ENCODE peak calls at places on chromosomes 13 and 19, in six cellular contexts. One of them, this sample, is unnamed.

GRCh38 chr13:64633948-64634347 is 2596.2 kb downstream of the PCDH9 start:
- DNase-seq in astrocyte of the spinal cord: peak
- DNase-seq in non-pigmented ciliary epithelial cell: no peak
- DNase-seq in immature natural killer cell: no peak
- DNase-seq in HEK293T: peak
- DNase-seq in stimulated activated CD4-positive, alpha-beta T cell treated with anti-CD3 and anti-CD28 coated beads, TNF-alpha, amount 100 ng/mL, for 48 hours: no peak
- DNase-seq in this sample: no peak

GRCh38 chr13:20729633-20730585 is 26.4 kb downstream of the IL17D start:
- DNase-seq in astrocyte of the spinal cord: no peak
- DNase-seq in non-pigmented ciliary epithelial cell: no peak
- DNase-seq in immature natural killer cell: no peak
- DNase-seq in HEK293T: no peak
- DNase-seq in stimulated activated CD4-positive, alpha-beta T cell treated with anti-CD3 and anti-CD28 coated beads, TNF-alpha, amount 100 ng/mL, for 48 hours: no peak
- DNase-seq in this sample: no peak

GRCh38 chr13:32087955-32088747 is 56.6 kb downstream of the FRY start:
- DNase-seq in astrocyte of the spinal cord: peak
- DNase-seq in non-pigmented ciliary epithelial cell: no peak
- DNase-seq in immature natural killer cell: no peak
- DNase-seq in HEK293T: no peak
- DNase-seq in stimulated activated CD4-positive, alpha-beta T cell treated with anti-CD3 and anti-CD28 coated beads, TNF-alpha, amount 100 ng/mL, for 48 hours: no peak
- DNase-seq in this sample: no peak

GRCh38 chr13:84136582-84136981 is 254.3 kb upstream of the SLITRK1 start:
- DNase-seq in astrocyte of the spinal cord: no peak
- DNase-seq in non-pigmented ciliary epithelial cell: no peak
- DNase-seq in immature natural killer cell: peak
- DNase-seq in HEK293T: no peak
- DNase-seq in stimulated activated CD4-positive, alpha-beta T cell treated with anti-CD3 and anti-CD28 coated beads, TNF-alpha, amount 100 ng/mL, for 48 hours: no peak
- DNase-seq in this sample: no peak

GRCh38 chr13:67230774-67231480 is 791 bp upstream of the PCDH9 start:
- DNase-seq in astrocyte of the spinal cord: peak
- DNase-seq in non-pigmented ciliary epithelial cell: no peak
- DNase-seq in immature natural killer cell: no peak
- DNase-seq in HEK293T: peak
- DNase-seq in stimulated activated CD4-positive, alpha-beta T cell treated with anti-CD3 and anti-CD28 coated beads, TNF-alpha, amount 100 ng/mL, for 48 hours: no peak
- DNase-seq in this sample: peak

GRCh38 chr19:22532388-22533310 is 101.5 kb upstream of the ZNF492 start:
- DNase-seq in astrocyte of the spinal cord: no peak
- DNase-seq in non-pigmented ciliary epithelial cell: no peak
- DNase-seq in immature natural killer cell: no peak
- DNase-seq in HEK293T: no peak
- DNase-seq in stimulated activated CD4-positive, alpha-beta T cell treated with anti-CD3 and anti-CD28 coated beads, TNF-alpha, amount 100 ng/mL, for 48 hours: no peak
- DNase-seq in this sample: peak

GRCh38 chr13:104586010-104586746 is 1520.0 kb upstream of the SLC10A2 start:
- DNase-seq in astrocyte of the spinal cord: peak
- DNase-seq in non-pigmented ciliary epithelial cell: no peak
- DNase-seq in immature natural killer cell: no peak
- DNase-seq in HEK293T: peak
- DNase-seq in stimulated activated CD4-positive, alpha-beta T cell treated with anti-CD3 and anti-CD28 coated beads, TNF-alpha, amount 100 ng/mL, for 48 hours: no peak
- DNase-seq in this sample: no peak

GRCh38 chr19:55485439-55486011 is 537 bp downstream of the NAT14 start:
- DNase-seq in astrocyte of the spinal cord: no peak
- DNase-seq in non-pigmented ciliary epithelial cell: no peak
- DNase-seq in immature natural killer cell: no peak
- DNase-seq in HEK293T: no peak
- DNase-seq in stimulated activated CD4-positive, alpha-beta T cell treated with anti-CD3 and anti-CD28 coated beads, TNF-alpha, amount 100 ng/mL, for 48 hours: no peak
- DNase-seq in this sample: no peak

GRCh38 chr13:94162289-94162688 is 317.2 kb downstream of the DCT start:
- DNase-seq in astrocyte of the spinal cord: no peak
- DNase-seq in non-pigmented ciliary epithelial cell: no peak
- DNase-seq in immature natural killer cell: no peak
- DNase-seq in HEK293T: no peak
- DNase-seq in stimulated activated CD4-positive, alpha-beta T cell treated with anti-CD3 and anti-CD28 coated beads, TNF-alpha, amount 100 ng/mL, for 48 hours: no peak
- DNase-seq in this sample: no peak

GRCh38 chr19:46413262-46414031 is at the start of gene CCDC8:
- DNase-seq in astrocyte of the spinal cord: peak
- DNase-seq in non-pigmented ciliary epithelial cell: peak
- DNase-seq in immature natural killer cell: no peak
- DNase-seq in HEK293T: peak
- DNase-seq in stimulated activated CD4-positive, alpha-beta T cell treated with anti-CD3 and anti-CD28 coated beads, TNF-alpha, amount 100 ng/mL, for 48 hours: no peak
- DNase-seq in this sample: peak

GRCh38 chr13:32010137-32010536 is 21.4 kb upstream of the FRY start:
- DNase-seq in astrocyte of the spinal cord: peak
- DNase-seq in non-pigmented ciliary epithelial cell: no peak
- DNase-seq in immature natural killer cell: no peak
- DNase-seq in HEK293T: no peak
- DNase-seq in stimulated activated CD4-positive, alpha-beta T cell treated with anti-CD3 and anti-CD28 coated beads, TNF-alpha, amount 100 ng/mL, for 48 hours: no peak
- DNase-seq in this sample: no peak

GRCh38 chr13:104098421-104098820 is 1032.2 kb upstream of the SLC10A2 start:
- DNase-seq in astrocyte of the spinal cord: no peak
- DNase-seq in non-pigmented ciliary epithelial cell: no peak
- DNase-seq in immature natural killer cell: no peak
- DNase-seq in HEK293T: no peak
- DNase-seq in stimulated activated CD4-positive, alpha-beta T cell treated with anti-CD3 and anti-CD28 coated beads, TNF-alpha, amount 100 ng/mL, for 48 hours: no peak
- DNase-seq in this sample: no peak

GRCh38 chr13:76418404-76418803 is 467.8 kb downstream of the KCTD12 start:
- DNase-seq in astrocyte of the spinal cord: no peak
- DNase-seq in non-pigmented ciliary epithelial cell: no peak
- DNase-seq in immature natural killer cell: no peak
- DNase-seq in HEK293T: no peak
- DNase-seq in stimulated activated CD4-positive, alpha-beta T cell treated with anti-CD3 and anti-CD28 coated beads, TNF-alpha, amount 100 ng/mL, for 48 hours: no peak
- DNase-seq in this sample: no peak

GRCh38 chr19:46373573-46374359 is 26.9 kb downstream of the PPP5C start:
- DNase-seq in astrocyte of the spinal cord: peak
- DNase-seq in non-pigmented ciliary epithelial cell: no peak
- DNase-seq in immature natural killer cell: no peak
- DNase-seq in HEK293T: no peak
- DNase-seq in stimulated activated CD4-positive, alpha-beta T cell treated with anti-CD3 and anti-CD28 coated beads, TNF-alpha, amount 100 ng/mL, for 48 hours: no peak
- DNase-seq in this sample: peak

GRCh38 chr13:82917984-82918383 is 964.3 kb downstream of the SLITRK1 start:
- DNase-seq in astrocyte of the spinal cord: no peak
- DNase-seq in non-pigmented ciliary epithelial cell: no peak
- DNase-seq in immature natural killer cell: no peak
- DNase-seq in HEK293T: no peak
- DNase-seq in stimulated activated CD4-positive, alpha-beta T cell treated with anti-CD3 and anti-CD28 coated beads, TNF-alpha, amount 100 ng/mL, for 48 hours: no peak
- DNase-seq in this sample: no peak

GRCh38 chr13:20588529-20589110 is 21.7 kb downstream of the IFT88 start:
- DNase-seq in astrocyte of the spinal cord: no peak
- DNase-seq in non-pigmented ciliary epithelial cell: no peak
- DNase-seq in immature natural killer cell: no peak
- DNase-seq in HEK293T: no peak
- DNase-seq in stimulated activated CD4-positive, alpha-beta T cell treated with anti-CD3 and anti-CD28 coated beads, TNF-alpha, amount 100 ng/mL, for 48 hours: no peak
- DNase-seq in this sample: no peak

GRCh38 chr19:58361900-58362271 is 665 bp downstream of the ZNF497 start:
- DNase-seq in astrocyte of the spinal cord: no peak
- DNase-seq in non-pigmented ciliary epithelial cell: no peak
- DNase-seq in immature natural killer cell: peak
- DNase-seq in HEK293T: peak
- DNase-seq in stimulated activated CD4-positive, alpha-beta T cell treated with anti-CD3 and anti-CD28 coated beads, TNF-alpha, amount 100 ng/mL, for 48 hours: no peak
- DNase-seq in this sample: peak

GRCh38 chr13:34408635-34409034 is 533.4 kb upstream of the NBEA start:
- DNase-seq in astrocyte of the spinal cord: no peak
- DNase-seq in non-pigmented ciliary epithelial cell: no peak
- DNase-seq in immature natural killer cell: no peak
- DNase-seq in HEK293T: no peak
- DNase-seq in stimulated activated CD4-positive, alpha-beta T cell treated with anti-CD3 and anti-CD28 coated beads, TNF-alpha, amount 100 ng/mL, for 48 hours: no peak
- DNase-seq in this sample: no peak

GRCh38 chr19:49120325-49120683 is 960 bp downstream of the PPFIA3 start:
- DNase-seq in astrocyte of the spinal cord: no peak
- DNase-seq in non-pigmented ciliary epithelial cell: no peak
- DNase-seq in immature natural killer cell: no peak
- DNase-seq in HEK293T: no peak
- DNase-seq in stimulated activated CD4-positive, alpha-beta T cell treated with anti-CD3 and anti-CD28 coated beads, TNF-alpha, amount 100 ng/mL, for 48 hours: no peak
- DNase-seq in this sample: no peak

GRCh38 chr19:47231215-47232054 is 436 bp upstream of the BBC3 start:
- DNase-seq in astrocyte of the spinal cord: peak
- DNase-seq in non-pigmented ciliary epithelial cell: peak
- DNase-seq in immature natural killer cell: peak
- DNase-seq in HEK293T: peak
- DNase-seq in stimulated activated CD4-positive, alpha-beta T cell treated with anti-CD3 and anti-CD28 coated beads, TNF-alpha, amount 100 ng/mL, for 48 hours: peak
- DNase-seq in this sample: peak

GRCh38 chr13:92175330-92175729 is 776.9 kb downstream of the GPC5 start:
- DNase-seq in astrocyte of the spinal cord: peak
- DNase-seq in non-pigmented ciliary epithelial cell: peak
- DNase-seq in immature natural killer cell: no peak
- DNase-seq in HEK293T: peak
- DNase-seq in stimulated activated CD4-positive, alpha-beta T cell treated with anti-CD3 and anti-CD28 coated beads, TNF-alpha, amount 100 ng/mL, for 48 hours: no peak
- DNase-seq in this sample: no peak

GRCh38 chr19:6668696-6669095 is 1.3 kb downstream of the TNFSF14 start:
- DNase-seq in astrocyte of the spinal cord: no peak
- DNase-seq in non-pigmented ciliary epithelial cell: no peak
- DNase-seq in immature natural killer cell: peak
- DNase-seq in HEK293T: no peak
- DNase-seq in stimulated activated CD4-positive, alpha-beta T cell treated with anti-CD3 and anti-CD28 coated beads, TNF-alpha, amount 100 ng/mL, for 48 hours: no peak
- DNase-seq in this sample: no peak

GRCh38 chr19:13089139-13089856 is 13.4 kb downstream of the LYL1 start:
- DNase-seq in astrocyte of the spinal cord: no peak
- DNase-seq in non-pigmented ciliary epithelial cell: no peak
- DNase-seq in immature natural killer cell: no peak
- DNase-seq in HEK293T: peak
- DNase-seq in stimulated activated CD4-positive, alpha-beta T cell treated with anti-CD3 and anti-CD28 coated beads, TNF-alpha, amount 100 ng/mL, for 48 hours: no peak
- DNase-seq in this sample: no peak

GRCh38 chr13:103866041-103866440 is 799.8 kb upstream of the SLC10A2 start:
- DNase-seq in astrocyte of the spinal cord: no peak
- DNase-seq in non-pigmented ciliary epithelial cell: no peak
- DNase-seq in immature natural killer cell: no peak
- DNase-seq in HEK293T: no peak
- DNase-seq in stimulated activated CD4-positive, alpha-beta T cell treated with anti-CD3 and anti-CD28 coated beads, TNF-alpha, amount 100 ng/mL, for 48 hours: no peak
- DNase-seq in this sample: no peak

GRCh38 chr19:1949304-1950101 is 8.5 kb downstream of the CSNK1G2 start:
- DNase-seq in astrocyte of the spinal cord: no peak
- DNase-seq in non-pigmented ciliary epithelial cell: no peak
- DNase-seq in immature natural killer cell: no peak
- DNase-seq in HEK293T: no peak
- DNase-seq in stimulated activated CD4-positive, alpha-beta T cell treated with anti-CD3 and anti-CD28 coated beads, TNF-alpha, amount 100 ng/mL, for 48 hours: no peak
- DNase-seq in this sample: no peak

GRCh38 chr19:45471866-45472556 is 4.2 kb downstream of the FOSB start:
- DNase-seq in astrocyte of the spinal cord: peak
- DNase-seq in non-pigmented ciliary epithelial cell: no peak
- DNase-seq in immature natural killer cell: peak
- DNase-seq in HEK293T: no peak
- DNase-seq in stimulated activated CD4-positive, alpha-beta T cell treated with anti-CD3 and anti-CD28 coated beads, TNF-alpha, amount 100 ng/mL, for 48 hours: no peak
- DNase-seq in this sample: no peak

GRCh38 chr19:12956446-12957388 is at the start of gene GADD45GIP1:
- DNase-seq in astrocyte of the spinal cord: peak
- DNase-seq in non-pigmented ciliary epithelial cell: no peak
- DNase-seq in immature natural killer cell: peak
- DNase-seq in HEK293T: peak
- DNase-seq in stimulated activated CD4-positive, alpha-beta T cell treated with anti-CD3 and anti-CD28 coated beads, TNF-alpha, amount 100 ng/mL, for 48 hours: peak
- DNase-seq in this sample: peak

GRCh38 chr19:29662604-29663404 is 2.5 kb upstream of the PLEKHF1 start:
- DNase-seq in astrocyte of the spinal cord: peak
- DNase-seq in non-pigmented ciliary epithelial cell: peak
- DNase-seq in immature natural killer cell: no peak
- DNase-seq in HEK293T: no peak
- DNase-seq in stimulated activated CD4-positive, alpha-beta T cell treated with anti-CD3 and anti-CD28 coated beads, TNF-alpha, amount 100 ng/mL, for 48 hours: no peak
- DNase-seq in this sample: peak

GRCh38 chr13:38430761-38431160 is 81.1 kb downstream of the UFM1 start:
- DNase-seq in astrocyte of the spinal cord: no peak
- DNase-seq in non-pigmented ciliary epithelial cell: no peak
- DNase-seq in immature natural killer cell: no peak
- DNase-seq in HEK293T: no peak
- DNase-seq in stimulated activated CD4-positive, alpha-beta T cell treated with anti-CD3 and anti-CD28 coated beads, TNF-alpha, amount 100 ng/mL, for 48 hours: no peak
- DNase-seq in this sample: no peak

GRCh38 chr13:97403893-97404683 is 29.9 kb upstream of the RAP2A start:
- DNase-seq in astrocyte of the spinal cord: no peak
- DNase-seq in non-pigmented ciliary epithelial cell: no peak
- DNase-seq in immature natural killer cell: no peak
- DNase-seq in HEK293T: no peak
- DNase-seq in stimulated activated CD4-positive, alpha-beta T cell treated with anti-CD3 and anti-CD28 coated beads, TNF-alpha, amount 100 ng/mL, for 48 hours: no peak
- DNase-seq in this sample: no peak

GRCh38 chr19:8460516-8461298 is 15.9 kb downstream of the HNRNPM start:
- DNase-seq in astrocyte of the spinal cord: no peak
- DNase-seq in non-pigmented ciliary epithelial cell: no peak
- DNase-seq in immature natural killer cell: no peak
- DNase-seq in HEK293T: no peak
- DNase-seq in stimulated activated CD4-positive, alpha-beta T cell treated with anti-CD3 and anti-CD28 coated beads, TNF-alpha, amount 100 ng/mL, for 48 hours: no peak
- DNase-seq in this sample: no peak

GRCh38 chr19:16398530-16399241 is 73.1 kb downstream of the EPS15L1 start:
- DNase-seq in astrocyte of the spinal cord: no peak
- DNase-seq in non-pigmented ciliary epithelial cell: no peak
- DNase-seq in immature natural killer cell: no peak
- DNase-seq in HEK293T: no peak
- DNase-seq in stimulated activated CD4-positive, alpha-beta T cell treated with anti-CD3 and anti-CD28 coated beads, TNF-alpha, amount 100 ng/mL, for 48 hours: no peak
- DNase-seq in this sample: no peak

GRCh38 chr13:110869231-110869804 is 45.6 kb downstream of the ANKRD10 start:
- DNase-seq in astrocyte of the spinal cord: no peak
- DNase-seq in non-pigmented ciliary epithelial cell: no peak
- DNase-seq in immature natural killer cell: no peak
- DNase-seq in HEK293T: no peak
- DNase-seq in stimulated activated CD4-positive, alpha-beta T cell treated with anti-CD3 and anti-CD28 coated beads, TNF-alpha, amount 100 ng/mL, for 48 hours: no peak
- DNase-seq in this sample: no peak

GRCh38 chr19:47438793-47439220 is 19.5 kb upstream of the MEIS3 start:
- DNase-seq in astrocyte of the spinal cord: no peak
- DNase-seq in non-pigmented ciliary epithelial cell: no peak
- DNase-seq in immature natural killer cell: no peak
- DNase-seq in HEK293T: no peak
- DNase-seq in stimulated activated CD4-positive, alpha-beta T cell treated with anti-CD3 and anti-CD28 coated beads, TNF-alpha, amount 100 ng/mL, for 48 hours: no peak
- DNase-seq in this sample: no peak

GRCh38 chr19:38898788-38899446 is 501 bp downstream of the SIRT2 start:
- DNase-seq in astrocyte of the spinal cord: peak
- DNase-seq in non-pigmented ciliary epithelial cell: no peak
- DNase-seq in immature natural killer cell: no peak
- DNase-seq in HEK293T: no peak
- DNase-seq in stimulated activated CD4-positive, alpha-beta T cell treated with anti-CD3 and anti-CD28 coated beads, TNF-alpha, amount 100 ng/mL, for 48 hours: no peak
- DNase-seq in this sample: peak

GRCh38 chr13:108779308-108779707 is 149.9 kb downstream of the MYO16 start:
- DNase-seq in astrocyte of the spinal cord: no peak
- DNase-seq in non-pigmented ciliary epithelial cell: no peak
- DNase-seq in immature natural killer cell: no peak
- DNase-seq in HEK293T: no peak
- DNase-seq in stimulated activated CD4-positive, alpha-beta T cell treated with anti-CD3 and anti-CD28 coated beads, TNF-alpha, amount 100 ng/mL, for 48 hours: no peak
- DNase-seq in this sample: no peak

GRCh38 chr13:113453962-113454361 is 674 bp upstream of the ADPRHL1 start:
- DNase-seq in astrocyte of the spinal cord: peak
- DNase-seq in non-pigmented ciliary epithelial cell: peak
- DNase-seq in immature natural killer cell: no peak
- DNase-seq in HEK293T: no peak
- DNase-seq in stimulated activated CD4-positive, alpha-beta T cell treated with anti-CD3 and anti-CD28 coated beads, TNF-alpha, amount 100 ng/mL, for 48 hours: no peak
- DNase-seq in this sample: no peak

GRCh38 chr13:41127746-41128145 is 4.9 kb downstream of the KBTBD6 start:
- DNase-seq in astrocyte of the spinal cord: no peak
- DNase-seq in non-pigmented ciliary epithelial cell: no peak
- DNase-seq in immature natural killer cell: no peak
- DNase-seq in HEK293T: no peak
- DNase-seq in stimulated activated CD4-positive, alpha-beta T cell treated with anti-CD3 and anti-CD28 coated beads, TNF-alpha, amount 100 ng/mL, for 48 hours: no peak
- DNase-seq in this sample: no peak